ENCODE peak calls at places on chromosomes 4 and X, in nine cellular contexts. E is activated T-helper 9 cell treated with anti-CD3 and anti-CD28 coated beads, Interleukin-2, amount 50 U/mL, for 16 hours; B is spleen; C is Calu3; H is HL-60; O is dorsolateral prefrontal cortex; M is fibroblast of the conjunctiva; Y is left lung; A is activated T-cell treated with anti-CD3 and anti-CD28 coated beads for 1 hour. P is an unnamed sample.

GRCh38 chr4:80182237-80182866 is 15.0 kb upstream of the PRDM8 start:
- DNase-seq in E (no peak), Y (no peak), M (no peak), H (no peak), O (peak), A (no peak), B (no peak), C (no peak), P (no peak)

GRCh38 chrX:53071604-53072417 is 10.4 kb upstream of the TSPYL2 start:
- DNase-seq in M (peak), H (peak), O (peak), E (peak), C (peak), Y (peak), A (peak), B (peak), P (peak)

GRCh38 chr4:141807073-141807472 is 170.7 kb downstream of the IL15 start:
- DNase-seq in B (no peak), A (no peak), M (no peak), H (no peak), O (no peak), C (no peak), E (no peak), Y (no peak), P (no peak)

GRCh38 chr4:187612211-187612780 is 383.3 kb upstream of the ZFP42 start:
- DNase-seq in E (no peak), O (no peak), M (no peak), H (no peak), Y (no peak), A (no peak), C (no peak), B (no peak), P (no peak)

GRCh38 chr4:143320113-143320512 is 16.6 kb upstream of the GAB1 start:
- DNase-seq in E (no peak), H (no peak), B (no peak), Y (no peak), A (no peak), C (no peak), M (no peak), O (no peak), P (no peak)

GRCh38 chr4:3461515-3462291 is 1.4 kb upstream of the DOK7 start:
- DNase-seq in C (peak), M (no peak), O (peak), E (no peak), B (peak), H (no peak), A (no peak), Y (peak), P (peak)

GRCh38 chrX:130057209-130057608 is 53.1 kb downstream of the ELF4 start:
- DNase-seq in O (no peak), E (no peak), B (no peak), A (no peak), H (no peak), C (no peak), M (no peak), Y (no peak), P (no peak)

GRCh38 chrX:8868906-8869305 is 67.7 kb upstream of the FAM9A start:
- DNase-seq in H (no peak), C (no peak), M (no peak), O (no peak), Y (no peak), B (no peak), A (no peak), E (no peak), P (no peak)

GRCh38 chr4:183438458-183439113 is 5.8 kb upstream of the CDKN2AIP start:
- DNase-seq in H (no peak), E (no peak), O (no peak), A (no peak), Y (no peak), M (no peak), C (peak), B (no peak), P (peak)

GRCh38 chrX:47637546-47638195 is 7.9 kb upstream of the CFP start:
- DNase-seq in E (peak), O (no peak), M (no peak), C (no peak), H (no peak), B (peak), A (no peak), Y (peak), P (peak)

GRCh38 chr4:83589283-83589682 is 53.4 kb downstream of the GPAT3 start:
- DNase-seq in M (no peak), Y (no peak), B (no peak), C (no peak), H (no peak), O (no peak), E (no peak), A (no peak), P (no peak)

GRCh38 chrX:27680726-27681125 is 90.6 kb downstream of the DCAF8L2 start:
- DNase-seq in A (no peak), M (peak), E (no peak), O (no peak), B (no peak), C (no peak), H (no peak), Y (no peak), P (no peak)

GRCh38 chrX:48937065-48937907 is 18.5 kb upstream of the PIM2 start:
- DNase-seq in C (no peak), M (no peak), E (peak), B (peak), A (peak), H (peak), Y (peak), O (no peak), P (peak)

GRCh38 chr4:168645933-168646768 is 149.3 kb downstream of the PALLD start:
- DNase-seq in B (no peak), M (no peak), H (no peak), C (no peak), A (no peak), E (no peak), Y (no peak), O (no peak), P (no peak)

GRCh38 chr4:52836653-52837052 is 25.5 kb upstream of the RASL11B start:
- DNase-seq in Y (no peak), O (no peak), A (no peak), M (peak), C (no peak), B (no peak), E (no peak), H (no peak), P (no peak)

GRCh38 chr4:123819362-123820035 is 422.9 kb downstream of the SPRY1 start:
- DNase-seq in E (no peak), H (no peak), O (no peak), B (no peak), Y (no peak), M (no peak), C (no peak), A (no peak), P (no peak)

GRCh38 chr4:117971406-117971805 is 62.9 kb upstream of the NDST3 start:
- DNase-seq in Y (no peak), A (no peak), E (no peak), B (no peak), C (no peak), H (no peak), O (no peak), M (peak), P (no peak)

GRCh38 chr4:8618961-8619720 is 26.6 kb downstream of the CPZ start:
- DNase-seq in Y (peak), O (no peak), B (no peak), A (no peak), E (no peak), C (no peak), H (no peak), M (no peak), P (no peak)

GRCh38 chrX:77793950-77794349 is 7.9 kb upstream of the ATRX start:
- DNase-seq in A (no peak), B (no peak), M (no peak), Y (no peak), E (no peak), O (no peak), H (no peak), C (no peak), P (no peak)

GRCh38 chrX:51837926-51838325 is 55.5 kb upstream of the MAGED1 start:
- DNase-seq in E (no peak), M (peak), A (no peak), H (no peak), C (peak), O (no peak), Y (no peak), B (no peak), P (peak)

GRCh38 chr4:168857546-168858314 is 152.3 kb downstream of the CBR4 start:
- DNase-seq in C (no peak), Y (no peak), H (no peak), E (no peak), A (no peak), M (peak), B (no peak), O (no peak), P (no peak)

GRCh38 chrX:109172091-109172602 is 309.7 kb downstream of the GUCY2F start:
- DNase-seq in Y (no peak), M (no peak), B (no peak), A (no peak), H (no peak), O (no peak), C (no peak), E (no peak), P (no peak)

GRCh38 chr4:26412381-26413372 is 77.6 kb downstream of the CCKAR start:
- DNase-seq in B (no peak), O (no peak), E (no peak), A (no peak), M (peak), H (no peak), Y (no peak), C (no peak), P (peak)

GRCh38 chr4:129446074-129446473 is 350.1 kb downstream of the C4orf33 start:
- DNase-seq in O (no peak), C (no peak), E (no peak), B (no peak), H (no peak), A (no peak), Y (peak), M (no peak), P (no peak)

GRCh38 chrX:46637937-46638336 is 64.4 kb downstream of the CHST7 start:
- DNase-seq in M (no peak), O (no peak), B (no peak), C (no peak), A (no peak), E (no peak), H (no peak), Y (no peak), P (no peak)

GRCh38 chrX:85995641-85996040 is 51.7 kb downstream of the CHM start:
- DNase-seq in A (no peak), C (no peak), O (no peak), Y (no peak), B (no peak), E (no peak), H (no peak), M (no peak), P (no peak)

GRCh38 chrX:39667746-39668507 is 429.8 kb downstream of the BCOR start:
- DNase-seq in M (no peak), E (no peak), O (no peak), C (no peak), Y (no peak), A (no peak), H (no peak), B (no peak), P (no peak)

GRCh38 chrX:55450259-55450658 is 1.7 kb upstream of the MAGEH1 start:
- DNase-seq in M (no peak), O (no peak), Y (no peak), E (no peak), C (no peak), A (no peak), H (no peak), B (no peak), P (no peak)

GRCh38 chr4:158209825-158210807 is at the start of gene TMEM144:
- DNase-seq in H (peak), C (peak), A (peak), M (peak), E (no peak), O (peak), Y (peak), B (peak), P (peak)

GRCh38 chr4:306551-306961 is 1.3 kb upstream of the ZNF732 start:
- DNase-seq in B (no peak), M (no peak), H (peak), A (no peak), Y (no peak), C (no peak), O (no peak), E (no peak), P (no peak)

GRCh38 chr4:113232194-113232593 is 182.7 kb downstream of the ANK2 start:
- DNase-seq in E (no peak), O (no peak), A (no peak), H (no peak), M (no peak), B (no peak), C (no peak), Y (no peak), P (no peak)

P was measured in colonic mucosa.